ENCODE peak calls at places on chromosomes 4 and X, in ten cellular contexts. R is BJ, H is upper lobe of right lung, C is dorsolateral prefrontal cortex, T is fibroblast of villous mesenchyme, P is upper lobe of left lung, N is GM12865, G is thoracic aorta, X is neural crest cell, E is RWPE2. Z is an unnamed sample.

GRCh38 chr4:108850407-108850709 is 87.5 kb upstream of the ETNPPL start:
- DNase-seq in X (no peak), E (no peak), N (no peak), G (no peak), R (no peak), H (no peak), P (no peak), T (no peak), C (no peak), Z (no peak)

GRCh38 chr4:24053906-24054305 is 164.1 kb upstream of the PPARGC1A start:
- DNase-seq in C (no peak), T (peak), E (no peak), G (no peak), H (no peak), X (no peak), R (no peak), P (no peak), N (no peak), Z (no peak)

GRCh38 chr4:39464886-39465501 is 6.1 kb downstream of the LIAS start:
- DNase-seq in X (no peak), T (peak), G (no peak), H (no peak), P (no peak), C (no peak), E (no peak), N (no peak), R (no peak), Z (no peak)

GRCh38 chrX:123432362-123433150 is 248.5 kb downstream of the GRIA3 start:
- DNase-seq in E (no peak), G (no peak), R (no peak), N (no peak), T (no peak), H (no peak), C (no peak), P (no peak), X (no peak), Z (no peak)

GRCh38 chr4:105191621-105192210 is 45.0 kb downstream of the TET2 start:
- DNase-seq in G (no peak), N (peak), R (no peak), T (peak), E (no peak), P (no peak), C (no peak), X (no peak), H (no peak), Z (peak)

GRCh38 chrX:155068165-155068564 is 2.8 kb downstream of the CMC4 start:
- DNase-seq in H (no peak), R (no peak), C (no peak), P (no peak), N (no peak), T (peak), G (no peak), E (no peak), X (no peak), Z (no peak)

GRCh38 chr4:76307670-76308014 is 1.1 kb downstream of the STBD1 start:
- DNase-seq in H (no peak), R (no peak), N (no peak), P (no peak), E (no peak), X (no peak), G (no peak), T (no peak), C (no peak), Z (no peak)

GRCh38 chr4:152112887-152113286 is 352.1 kb upstream of the GATB start:
- DNase-seq in X (no peak), N (peak), R (no peak), H (no peak), G (no peak), C (no peak), P (no peak), T (no peak), E (no peak), Z (peak)

GRCh38 chr4:1019726-1020470 is 8.5 kb downstream of the FGFRL1 start:
- DNase-seq in X (no peak), G (no peak), C (no peak), E (no peak), H (no peak), R (no peak), T (no peak), N (no peak), P (no peak), Z (no peak)

GRCh38 chr4:23584024-23584423 is 305.8 kb downstream of the PPARGC1A start:
- DNase-seq in P (no peak), H (no peak), T (no peak), R (no peak), C (no peak), X (no peak), E (no peak), G (no peak), N (no peak), Z (no peak)

GRCh38 chr4:3407930-3408792 is 33.6 kb upstream of the HGFAC start:
- DNase-seq in P (no peak), C (peak), E (peak), N (no peak), X (no peak), G (no peak), R (no peak), T (no peak), H (peak), Z (no peak)

GRCh38 chr4:150181536-150181935 is 103.3 kb downstream of the DCLK2 start:
- DNase-seq in G (no peak), C (no peak), P (no peak), E (no peak), T (peak), X (no peak), N (no peak), R (no peak), H (no peak), Z (no peak)

GRCh38 chr4:188960411-188961093 is 821.3 kb downstream of the TRIML1 start:
- DNase-seq in R (no peak), H (no peak), E (no peak), P (no peak), G (no peak), N (no peak), C (no peak), X (no peak), T (peak), Z (no peak)

GRCh38 chr4:92368648-92369047 is 64.9 kb downstream of the GRID2 start:
- DNase-seq in T (no peak), C (no peak), X (no peak), P (no peak), E (no peak), H (no peak), G (no peak), N (no peak), R (no peak), Z (no peak)

GRCh38 chr4:97016186-97016945 is 1126.9 kb downstream of the STPG2 start:
- DNase-seq in N (no peak), R (no peak), H (no peak), E (no peak), X (no peak), P (no peak), G (no peak), C (no peak), T (no peak), Z (no peak)

GRCh38 chrX:123399709-123400108 is 215.6 kb downstream of the GRIA3 start:
- DNase-seq in P (no peak), T (no peak), G (no peak), C (no peak), X (no peak), R (no peak), N (no peak), E (no peak), H (no peak), Z (no peak)

GRCh38 chr4:144658908-144659307 is 13.0 kb downstream of the HHIP start:
- DNase-seq in X (no peak), G (no peak), T (peak), R (peak), N (no peak), E (no peak), C (no peak), H (no peak), P (no peak), Z (no peak)

GRCh38 chrX:119686087-119686639 is 6.8 kb downstream of the SEPTIN6 start:
- DNase-seq in N (peak), T (peak), H (no peak), C (no peak), R (no peak), X (no peak), G (no peak), E (no peak), P (no peak), Z (no peak)

GRCh38 chrX:101442095-101442494 is 34.1 kb downstream of the HNRNPH2 start:
- DNase-seq in E (no peak), P (no peak), N (no peak), X (no peak), G (no peak), C (no peak), T (peak), R (no peak), H (no peak), Z (no peak)

GRCh38 chrX:71170660-71171059 is 26.0 kb downstream of the NLGN3 start:
- DNase-seq in X (no peak), H (no peak), P (no peak), G (no peak), T (no peak), E (no peak), R (no peak), C (no peak), N (no peak), Z (no peak)

GRCh38 chr4:82123934-82124333 is 249.9 kb downstream of the HNRNPD start:
- DNase-seq in T (no peak), G (no peak), R (no peak), C (no peak), P (no peak), N (no peak), E (no peak), X (no peak), H (no peak), Z (no peak)

GRCh38 chrX:40579880-40580536 is 762 bp upstream of the ATP6AP2 start:
- DNase-seq in T (no peak), R (no peak), E (no peak), H (no peak), G (no peak), C (no peak), P (no peak), X (no peak), N (no peak), Z (no peak)

GRCh38 chr4:87882321-87882720 is 49.6 kb downstream of the MEPE start:
- DNase-seq in N (no peak), R (no peak), G (no peak), H (no peak), T (peak), P (no peak), C (no peak), X (no peak), E (no peak), Z (no peak)

GRCh38 chr4:94534401-94535312 is 82.9 kb downstream of the PDLIM5 start:
- DNase-seq in C (no peak), N (peak), E (no peak), H (no peak), X (no peak), R (no peak), T (no peak), P (no peak), G (no peak), Z (peak)

GRCh38 chr4:101439926-101440325 is 92.6 kb upstream of the PPP3CA start:
- DNase-seq in X (no peak), H (no peak), T (peak), G (no peak), E (no peak), C (no peak), N (no peak), R (no peak), P (no peak), Z (no peak)

GRCh38 chrX:10235851-10236250 is 79.1 kb downstream of the CLCN4 start:
- DNase-seq in R (peak), H (no peak), G (no peak), P (no peak), C (no peak), X (no peak), N (no peak), T (peak), E (no peak), Z (no peak)

GRCh38 chr4:108314900-108315589 is 146.3 kb upstream of the LEF1 start:
- DNase-seq in P (no peak), N (no peak), X (no peak), H (no peak), T (no peak), E (no peak), R (no peak), C (no peak), G (no peak), Z (no peak)

GRCh38 chrX:47250017-47250347 is 17.2 kb downstream of the USP11 start:
- DNase-seq in G (no peak), R (no peak), C (no peak), H (no peak), E (no peak), P (no peak), N (no peak), X (no peak), T (no peak), Z (no peak)

GRCh38 chrX:53930513-53931380 is 113.5 kb downstream of the PHF8 start:
- DNase-seq in C (no peak), R (no peak), E (no peak), N (no peak), T (peak), H (no peak), P (no peak), G (no peak), X (no peak), Z (no peak)

GRCh38 chrX:118975831-118976598 is 1.6 kb downstream of the LONRF3 start:
- DNase-seq in H (peak), G (peak), T (peak), E (no peak), P (peak), R (no peak), N (peak), X (no peak), C (peak), Z (peak)

DNA sequence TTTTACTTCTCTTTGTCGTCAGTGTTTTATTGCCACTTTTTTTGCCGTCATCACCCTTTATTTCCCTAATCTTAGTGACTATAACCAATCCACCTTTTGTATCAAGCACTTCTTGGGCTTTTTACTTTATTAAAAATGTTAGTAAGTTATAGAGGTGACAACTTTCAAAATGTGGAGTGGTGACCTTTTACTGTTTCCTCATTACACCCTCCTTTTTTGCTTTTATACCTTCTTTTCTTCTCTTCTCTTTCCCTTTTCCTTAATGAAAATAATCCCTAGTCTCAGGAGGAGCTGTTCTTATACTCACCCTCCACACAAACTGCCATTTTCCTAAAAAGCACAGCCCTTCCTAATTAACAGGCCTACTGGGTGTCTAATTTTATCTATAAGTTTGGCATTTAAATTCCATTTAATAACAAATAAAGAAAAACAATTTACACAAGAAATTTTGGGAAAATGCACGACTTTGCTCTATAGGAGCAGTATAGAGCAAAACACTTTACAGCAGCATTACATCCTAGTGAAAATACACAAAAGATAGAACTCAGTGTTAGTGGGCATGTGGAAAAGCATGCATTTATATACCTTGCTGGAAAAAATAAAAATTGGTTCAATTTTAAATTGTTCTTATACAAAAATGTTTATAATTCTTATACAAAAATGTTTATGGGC is 27.3 kb downstream of the BBS12 start:
- DNase-seq in X (no peak), H (no peak), T (no peak), G (no peak), R (no peak), P (no peak), N (no peak), C (no peak), E (no peak), Z (no peak)
- TF ChIP-seq CTCF in X (peak), H (no peak), T (peak), G (no peak), R (peak), P (no peak), N (no peak), C (no peak), E (peak), Z (no peak)

DNA sequence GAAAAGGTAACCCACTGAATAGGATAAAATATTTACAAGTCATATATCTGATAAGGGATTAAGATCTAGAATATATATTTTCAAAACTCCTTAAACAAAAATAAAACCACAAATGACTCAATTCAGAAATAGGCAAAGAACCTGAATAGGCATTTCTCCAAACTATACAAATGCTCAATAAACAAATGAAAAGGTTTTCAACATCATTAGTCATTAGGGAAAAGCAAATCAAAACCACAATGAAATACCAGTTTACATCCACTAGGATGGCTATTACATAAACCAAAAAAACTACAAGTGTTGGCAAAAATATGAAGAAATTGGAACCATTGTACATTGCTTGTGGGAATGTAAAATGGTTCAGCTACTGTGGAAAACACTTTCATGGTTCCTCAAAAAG is 167.0 kb upstream of the GALNT7 start:
- DNase-seq in N (no peak), T (peak), H (no peak), P (no peak), G (no peak), R (no peak), C (no peak), E (no peak), X (no peak), Z (no peak)
- TF ChIP-seq CTCF in N (no peak), T (no peak), H (no peak), P (no peak), G (no peak), R (no peak), C (no peak), E (peak), X (no peak), Z (no peak)

GRCh38 chr4:6699903-6700302 is 6.2 kb downstream of the S100P start:
- DNase-seq in C (no peak), P (no peak), X (no peak), E (no peak), R (no peak), T (no peak), G (no peak), N (no peak), H (no peak), Z (no peak)

GRCh38 chr4:6705638-6706037 is 4.0 kb downstream of the MRFAP1L1 start:
- DNase-seq in X (no peak), E (no peak), T (no peak), H (no peak), R (no peak), G (no peak), N (no peak), C (no peak), P (no peak), Z (no peak)

GRCh38 chr4:6702761-6703160 is 6.9 kb downstream of the MRFAP1L1 start:
- DNase-seq in C (no peak), T (no peak), R (no peak), G (no peak), P (no peak), N (no peak), X (no peak), E (no peak), H (no peak), Z (no peak)

GRCh38 chr4:6703786-6704185 is 5.9 kb downstream of the MRFAP1L1 start:
- DNase-seq in X (no peak), H (no peak), G (no peak), N (no peak), R (no peak), P (no peak), C (no peak), T (peak), E (no peak), Z (no peak)

DNA sequence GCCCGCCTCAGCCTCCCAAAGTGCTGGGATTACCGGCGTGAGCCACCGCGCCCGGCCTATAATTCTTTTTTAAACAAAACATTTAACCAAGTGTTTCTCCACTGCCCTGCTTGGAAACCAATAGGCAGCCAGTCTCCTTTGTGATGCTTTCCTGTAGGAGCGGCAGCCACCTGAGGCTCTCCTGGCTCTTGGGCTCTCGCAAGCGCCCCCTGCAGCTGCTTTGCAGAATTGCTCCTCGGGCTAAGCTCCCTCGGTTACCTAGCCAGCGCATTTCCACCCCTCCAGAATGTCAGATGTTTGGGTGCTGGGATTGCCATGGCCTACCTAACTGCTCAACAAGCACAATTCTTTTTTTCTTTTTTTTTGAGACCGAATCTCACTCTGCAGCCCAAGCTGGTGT is 7.7 kb downstream of the S100P start:
- DNase-seq in X (no peak), E (no peak), N (no peak), P (no peak), C (no peak), H (no peak), R (no peak), G (no peak), T (no peak), Z (peak)
- TF ChIP-seq CTCF in X (peak), E (peak), N (no peak), P (peak), C (no peak), H (peak), R (peak), G (no peak), T (peak), Z (peak)

DNA sequence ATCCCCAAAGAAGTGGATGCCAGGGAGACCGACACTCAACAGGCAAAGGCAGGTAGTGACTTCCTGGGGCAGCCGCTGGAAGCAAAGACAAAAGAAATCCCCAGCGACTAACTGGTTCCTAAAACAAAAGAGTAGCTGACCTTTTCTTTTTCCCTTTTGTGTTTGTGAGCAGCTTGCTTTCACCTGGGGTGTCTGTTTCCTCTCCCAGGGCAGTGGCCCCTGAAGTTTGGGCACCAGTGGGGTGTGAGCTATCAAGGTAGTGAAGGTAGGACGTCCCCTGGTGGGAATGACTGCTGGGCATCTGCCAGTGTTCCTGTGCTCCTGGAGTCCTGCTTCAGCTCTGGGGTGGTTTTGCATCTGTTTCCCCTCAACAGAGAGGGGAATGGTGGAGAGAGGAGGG is 41.6 kb upstream of the STIM2 start:
- DNase-seq in X (no peak), C (no peak), T (no peak), E (no peak), R (no peak), P (no peak), N (no peak), H (no peak), G (no peak), Z (no peak)
- TF ChIP-seq CTCF in X (no peak), C (no peak), T (no peak), E (no peak), R (no peak), P (no peak), N (no peak), H (no peak), G (no peak), Z (no peak)